ENCODE peak calls at places on chromosomes 11 and 22, in four cellular contexts. One of them, this sample, is unnamed.

GRCh38 chr11:34261820-34262219 is 96.0 kb downstream of the ABTB2 start:
- DNase-seq in amygdala: no peak
- DNase-seq in GM04504: no peak
- DNase-seq in choroid plexus epithelial cell: no peak
- DNase-seq in this sample: no peak

GRCh38 chr11:65827774-65828156 is 6.0 kb upstream of the SNX32 start:
- DNase-seq in amygdala: no peak
- DNase-seq in GM04504: no peak
- DNase-seq in choroid plexus epithelial cell: no peak
- DNase-seq in this sample: no peak

GRCh38 chr11:96074551-96075309 is 150.8 kb upstream of the MTMR2 start:
- DNase-seq in amygdala: no peak
- DNase-seq in choroid plexus epithelial cell: no peak
- DNase-seq in GM04504: no peak
- DNase-seq in this sample: no peak

GRCh38 chr11:95556342-95557151 is 233.0 kb downstream of the FAM76B start:
- DNase-seq in GM04504: peak; percentile 84
- DNase-seq in choroid plexus epithelial cell: peak; percentile 37
- DNase-seq in amygdala: no peak
- DNase-seq in this sample: no peak

GRCh38 chr11:117188620-117189081 is 10.1 kb downstream of the SIDT2 start:
- DNase-seq in choroid plexus epithelial cell: no peak
- DNase-seq in GM04504: no peak
- DNase-seq in amygdala: no peak
- DNase-seq in this sample: peak; percentile 41

GRCh38 chr11:119786431-119787073 is 57.6 kb upstream of the NECTIN1 start:
- DNase-seq in amygdala: no peak
- DNase-seq in GM04504: no peak
- DNase-seq in choroid plexus epithelial cell: no peak
- DNase-seq in this sample: no peak

GRCh38 chr11:62792193-62792575 is 378 bp upstream of the TMEM223 start:
- DNase-seq in amygdala: no peak
- DNase-seq in choroid plexus epithelial cell: no peak
- DNase-seq in GM04504: no peak
- DNase-seq in this sample: no peak

GRCh38 chr11:2812371-2812991 is 73.1 kb downstream of the CDKN1C start:
- DNase-seq in GM04504: no peak
- DNase-seq in amygdala: no peak
- DNase-seq in choroid plexus epithelial cell: peak; percentile 45
- DNase-seq in this sample: no peak

GRCh38 chr11:61532136-61533038 is 23.8 kb downstream of the LRRC10B start:
- DNase-seq in choroid plexus epithelial cell: peak; percentile 30
- DNase-seq in GM04504: no peak
- DNase-seq in amygdala: no peak
- DNase-seq in this sample: no peak

GRCh38 chr11:121482231-121483129 is 29.7 kb upstream of the SORL1-AS1 start:
- DNase-seq in amygdala: no peak
- DNase-seq in choroid plexus epithelial cell: no peak
- DNase-seq in GM04504: no peak
- DNase-seq in this sample: peak; percentile 40

GRCh38 chr11:68006606-68007166 is 2.8 kb upstream of the UNC93B1 start:
- DNase-seq in choroid plexus epithelial cell: no peak
- DNase-seq in GM04504: no peak
- DNase-seq in amygdala: no peak
- DNase-seq in this sample: no peak

GRCh38 chr11:76615950-76616349 is 54.6 kb downstream of the LRRC32 start:
- DNase-seq in choroid plexus epithelial cell: peak; percentile 42
- DNase-seq in GM04504: no peak
- DNase-seq in amygdala: no peak
- DNase-seq in this sample: peak; percentile 60

GRCh38 chr11:66032962-66033735 is 6.9 kb upstream of the CATSPER1 start:
- DNase-seq in amygdala: no peak
- DNase-seq in choroid plexus epithelial cell: no peak
- DNase-seq in GM04504: no peak
- DNase-seq in this sample: no peak

GRCh38 chr11:126431401-126432064 is 76.0 kb downstream of the ST3GAL4 start:
- DNase-seq in choroid plexus epithelial cell: peak; percentile 58
- DNase-seq in GM04504: peak; percentile 76
- DNase-seq in amygdala: no peak
- DNase-seq in this sample: peak; percentile 78

GRCh38 chr22:36775589-36775965 is 342 bp downstream of the IFT27 start:
- DNase-seq in choroid plexus epithelial cell: peak; percentile 22
- DNase-seq in amygdala: peak; percentile 54
- DNase-seq in GM04504: no peak
- DNase-seq in this sample: no peak